ENCODE peak calls at places on chromosomes 11 and 22, in eight cellular contexts. One of them, this sample, is unnamed.

GRCh38 chr11:19079643-19080440 is 19.3 kb upstream of the MRGPRX2 start:
- DNase-seq in astrocyte of the spinal cord: peak
- DNase-seq in retinal pigment epithelial cell: no peak
- DNase-seq in B cell: no peak
- DNase-seq in colonic mucosa: peak
- DNase-seq in endothelial cell: no peak
- DNase-seq in progenitor cell of endocrine pancreas: no peak
- DNase-seq in CD14-positive monocyte: no peak
- DNase-seq in this sample: peak

GRCh38 chr22:27603823-27604190 is 197.7 kb downstream of the MN1 start:
- DNase-seq in CD14-positive monocyte: no peak
- DNase-seq in B cell: no peak
- DNase-seq in progenitor cell of endocrine pancreas: no peak
- DNase-seq in endothelial cell: no peak
- DNase-seq in astrocyte of the spinal cord: peak
- DNase-seq in retinal pigment epithelial cell: peak
- DNase-seq in colonic mucosa: no peak
- DNase-seq in this sample: no peak

GRCh38 chr11:107025673-107026072 is 7.4 kb upstream of the GUCY1A2 start:
- DNase-seq in endothelial cell: no peak
- DNase-seq in progenitor cell of endocrine pancreas: no peak
- DNase-seq in retinal pigment epithelial cell: no peak
- DNase-seq in colonic mucosa: no peak
- DNase-seq in B cell: no peak
- DNase-seq in astrocyte of the spinal cord: no peak
- DNase-seq in CD14-positive monocyte: no peak
- DNase-seq in this sample: no peak

GRCh38 chr11:20397281-20397680 is 9.8 kb downstream of the PRMT3 start:
- DNase-seq in colonic mucosa: no peak
- DNase-seq in astrocyte of the spinal cord: peak
- DNase-seq in B cell: no peak
- DNase-seq in CD14-positive monocyte: no peak
- DNase-seq in endothelial cell: peak
- DNase-seq in retinal pigment epithelial cell: no peak
- DNase-seq in progenitor cell of endocrine pancreas: no peak
- DNase-seq in this sample: peak

GRCh38 chr11:70470127-70470526 is 71.8 kb downstream of the CTTN start:
- DNase-seq in retinal pigment epithelial cell: no peak
- DNase-seq in CD14-positive monocyte: no peak
- DNase-seq in colonic mucosa: no peak
- DNase-seq in progenitor cell of endocrine pancreas: no peak
- DNase-seq in B cell: no peak
- DNase-seq in astrocyte of the spinal cord: peak
- DNase-seq in endothelial cell: no peak
- DNase-seq in this sample: no peak

GRCh38 chr11:59197990-59198389 is 14.7 kb downstream of the MPEG1 start:
- DNase-seq in B cell: no peak
- DNase-seq in retinal pigment epithelial cell: peak
- DNase-seq in astrocyte of the spinal cord: peak
- DNase-seq in endothelial cell: no peak
- DNase-seq in colonic mucosa: no peak
- DNase-seq in progenitor cell of endocrine pancreas: no peak
- DNase-seq in CD14-positive monocyte: no peak
- DNase-seq in this sample: peak

GRCh38 chr11:65900125-65900898 is at the start of gene FOSL1:
- DNase-seq in retinal pigment epithelial cell: peak
- DNase-seq in progenitor cell of endocrine pancreas: peak
- DNase-seq in astrocyte of the spinal cord: peak
- DNase-seq in colonic mucosa: peak
- DNase-seq in B cell: peak
- DNase-seq in CD14-positive monocyte: peak
- DNase-seq in endothelial cell: peak
- DNase-seq in this sample: peak

GRCh38 chr11:34594603-34595002 is 26.3 kb upstream of the EHF start:
- DNase-seq in colonic mucosa: no peak
- DNase-seq in B cell: no peak
- DNase-seq in astrocyte of the spinal cord: no peak
- DNase-seq in endothelial cell: no peak
- DNase-seq in retinal pigment epithelial cell: no peak
- DNase-seq in CD14-positive monocyte: no peak
- DNase-seq in progenitor cell of endocrine pancreas: no peak
- DNase-seq in this sample: no peak

GRCh38 chr11:2898366-2899079 is 12.9 kb upstream of the CDKN1C start:
- DNase-seq in B cell: no peak
- DNase-seq in colonic mucosa: peak
- DNase-seq in astrocyte of the spinal cord: peak
- DNase-seq in progenitor cell of endocrine pancreas: no peak
- DNase-seq in endothelial cell: no peak
- DNase-seq in CD14-positive monocyte: peak
- DNase-seq in retinal pigment epithelial cell: peak
- DNase-seq in this sample: peak

GRCh38 chr22:44997060-44997459 is 12.7 kb downstream of the PHF21B start:
- DNase-seq in retinal pigment epithelial cell: no peak
- DNase-seq in colonic mucosa: no peak
- DNase-seq in CD14-positive monocyte: no peak
- DNase-seq in endothelial cell: no peak
- DNase-seq in B cell: no peak
- DNase-seq in astrocyte of the spinal cord: no peak
- DNase-seq in progenitor cell of endocrine pancreas: no peak
- DNase-seq in this sample: no peak

GRCh38 chr11:76769645-76770586 is 13.2 kb upstream of the TSKU start:
- DNase-seq in B cell: no peak
- DNase-seq in endothelial cell: no peak
- DNase-seq in colonic mucosa: peak
- DNase-seq in astrocyte of the spinal cord: no peak
- DNase-seq in CD14-positive monocyte: no peak
- DNase-seq in retinal pigment epithelial cell: peak
- DNase-seq in progenitor cell of endocrine pancreas: no peak
- DNase-seq in this sample: peak

GRCh38 chr22:35642305-35642741 is 5.9 kb upstream of the APOL6 start:
- DNase-seq in progenitor cell of endocrine pancreas: no peak
- DNase-seq in retinal pigment epithelial cell: no peak
- DNase-seq in astrocyte of the spinal cord: no peak
- DNase-seq in CD14-positive monocyte: no peak
- DNase-seq in colonic mucosa: peak
- DNase-seq in endothelial cell: no peak
- DNase-seq in B cell: no peak
- DNase-seq in this sample: peak

GRCh38 chr11:35142481-35143207 is 3.7 kb downstream of the CD44 start:
- DNase-seq in retinal pigment epithelial cell: no peak
- DNase-seq in endothelial cell: no peak
- DNase-seq in progenitor cell of endocrine pancreas: no peak
- DNase-seq in astrocyte of the spinal cord: no peak
- DNase-seq in CD14-positive monocyte: no peak
- DNase-seq in colonic mucosa: peak
- DNase-seq in B cell: no peak
- DNase-seq in this sample: peak

GRCh38 chr11:73716153-73717056 is 44.5 kb downstream of the RAB6A start:
- DNase-seq in retinal pigment epithelial cell: no peak
- DNase-seq in B cell: no peak
- DNase-seq in progenitor cell of endocrine pancreas: no peak
- DNase-seq in astrocyte of the spinal cord: no peak
- DNase-seq in colonic mucosa: no peak
- DNase-seq in CD14-positive monocyte: no peak
- DNase-seq in endothelial cell: no peak
- DNase-seq in this sample: no peak

GRCh38 chr22:48268293-48268692 is 1505.8 kb downstream of the TBC1D22A start:
- DNase-seq in astrocyte of the spinal cord: no peak
- DNase-seq in colonic mucosa: peak
- DNase-seq in retinal pigment epithelial cell: no peak
- DNase-seq in endothelial cell: no peak
- DNase-seq in CD14-positive monocyte: no peak
- DNase-seq in progenitor cell of endocrine pancreas: no peak
- DNase-seq in B cell: no peak
- DNase-seq in this sample: no peak
- TF ChIP-seq CTCF in astrocyte of the spinal cord: no peak
- TF ChIP-seq CTCF in colonic mucosa: no peak
- TF ChIP-seq CTCF in retinal pigment epithelial cell: no peak
- TF ChIP-seq CTCF in endothelial cell: no peak
- TF ChIP-seq CTCF in CD14-positive monocyte: no peak
- TF ChIP-seq CTCF in progenitor cell of endocrine pancreas: no peak
- TF ChIP-seq CTCF in B cell: no peak
- TF ChIP-seq CTCF in this sample: no peak

DNA sequence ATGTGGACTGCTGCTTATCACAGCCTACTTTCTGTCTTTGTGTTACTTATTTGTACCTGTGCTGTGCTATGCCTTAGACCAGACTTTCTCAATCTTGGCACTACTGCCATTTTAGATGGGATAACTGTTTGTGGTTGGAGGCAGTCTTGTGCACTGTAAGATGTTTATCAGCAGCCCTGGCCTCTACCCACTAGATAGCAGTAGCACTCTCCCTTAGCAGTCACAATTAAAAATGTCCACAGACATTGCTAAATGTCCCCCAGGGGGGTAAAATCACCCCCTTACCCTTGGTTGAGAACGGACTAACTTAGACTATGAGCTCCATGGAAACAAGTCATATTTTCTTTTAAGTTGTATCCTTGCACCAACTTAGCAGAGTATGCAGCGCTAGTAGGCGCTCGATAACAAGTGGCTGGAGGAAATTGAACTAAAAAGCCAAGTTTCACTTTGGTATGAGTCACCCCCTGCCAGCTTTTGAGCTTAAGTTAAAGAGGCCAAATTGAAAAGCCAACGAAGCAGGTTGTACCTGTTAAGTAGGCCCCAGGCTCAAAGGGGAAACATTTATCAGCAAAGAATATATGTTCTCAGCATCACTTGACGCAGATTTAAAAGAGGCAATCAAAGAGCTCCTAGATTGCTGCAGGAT is 304.8 kb upstream of the SORL1-AS1 start:
- DNase-seq in retinal pigment epithelial cell: peak
- DNase-seq in endothelial cell: no peak
- DNase-seq in astrocyte of the spinal cord: peak
- DNase-seq in CD14-positive monocyte: no peak
- DNase-seq in B cell: no peak
- DNase-seq in progenitor cell of endocrine pancreas: no peak
- DNase-seq in colonic mucosa: no peak
- DNase-seq in this sample: no peak
- TF ChIP-seq CTCF in retinal pigment epithelial cell: peak
- TF ChIP-seq CTCF in endothelial cell: no peak
- TF ChIP-seq CTCF in astrocyte of the spinal cord: no peak
- TF ChIP-seq CTCF in CD14-positive monocyte: no peak
- TF ChIP-seq CTCF in B cell: no peak
- TF ChIP-seq CTCF in progenitor cell of endocrine pancreas: no peak
- TF ChIP-seq CTCF in colonic mucosa: no peak
- TF ChIP-seq CTCF in this sample: no peak

GRCh38 chr11:119706029-119706428 is 23.0 kb downstream of the NECTIN1 start:
- DNase-seq in progenitor cell of endocrine pancreas: no peak
- DNase-seq in endothelial cell: no peak
- DNase-seq in retinal pigment epithelial cell: no peak
- DNase-seq in B cell: no peak
- DNase-seq in CD14-positive monocyte: no peak
- DNase-seq in astrocyte of the spinal cord: no peak
- DNase-seq in colonic mucosa: no peak
- DNase-seq in this sample: no peak

GRCh38 chr11:119709171-119709570 is 19.8 kb downstream of the NECTIN1 start:
- DNase-seq in astrocyte of the spinal cord: no peak
- DNase-seq in CD14-positive monocyte: no peak
- DNase-seq in retinal pigment epithelial cell: no peak
- DNase-seq in colonic mucosa: no peak
- DNase-seq in B cell: no peak
- DNase-seq in progenitor cell of endocrine pancreas: no peak
- DNase-seq in endothelial cell: no peak
- DNase-seq in this sample: no peak

GRCh38 chr11:119705362-119705761 is 23.6 kb downstream of the NECTIN1 start:
- DNase-seq in progenitor cell of endocrine pancreas: no peak
- DNase-seq in CD14-positive monocyte: no peak
- DNase-seq in colonic mucosa: no peak
- DNase-seq in astrocyte of the spinal cord: no peak
- DNase-seq in B cell: no peak
- DNase-seq in retinal pigment epithelial cell: no peak
- DNase-seq in endothelial cell: no peak
- DNase-seq in this sample: no peak

GRCh38 chr11:119704849-119705248 is 24.2 kb downstream of the NECTIN1 start:
- DNase-seq in endothelial cell: no peak
- DNase-seq in retinal pigment epithelial cell: no peak
- DNase-seq in CD14-positive monocyte: no peak
- DNase-seq in B cell: no peak
- DNase-seq in astrocyte of the spinal cord: no peak
- DNase-seq in progenitor cell of endocrine pancreas: no peak
- DNase-seq in colonic mucosa: no peak
- DNase-seq in this sample: no peak

GRCh38 chr11:119706887-119707286 is 22.1 kb downstream of the NECTIN1 start:
- DNase-seq in progenitor cell of endocrine pancreas: no peak
- DNase-seq in B cell: no peak
- DNase-seq in retinal pigment epithelial cell: no peak
- DNase-seq in CD14-positive monocyte: no peak
- DNase-seq in astrocyte of the spinal cord: no peak
- DNase-seq in endothelial cell: peak
- DNase-seq in colonic mucosa: no peak
- DNase-seq in this sample: no peak
- TF ChIP-seq CTCF in progenitor cell of endocrine pancreas: peak
- TF ChIP-seq CTCF in B cell: no peak
- TF ChIP-seq CTCF in retinal pigment epithelial cell: peak
- TF ChIP-seq CTCF in CD14-positive monocyte: peak
- TF ChIP-seq CTCF in astrocyte of the spinal cord: peak
- TF ChIP-seq CTCF in endothelial cell: no peak
- TF ChIP-seq CTCF in colonic mucosa: no peak
- TF ChIP-seq CTCF in this sample: peak

GRCh38 chr11:117618273-117618672 is 178.7 kb downstream of the DSCAML1 start:
- DNase-seq in CD14-positive monocyte: no peak
- DNase-seq in progenitor cell of endocrine pancreas: no peak
- DNase-seq in colonic mucosa: no peak
- DNase-seq in retinal pigment epithelial cell: no peak
- DNase-seq in astrocyte of the spinal cord: no peak
- DNase-seq in B cell: no peak
- DNase-seq in endothelial cell: no peak
- DNase-seq in this sample: no peak

GRCh38 chr11:117620659-117621058 is 176.4 kb downstream of the DSCAML1 start:
- DNase-seq in astrocyte of the spinal cord: no peak
- DNase-seq in CD14-positive monocyte: peak
- DNase-seq in endothelial cell: no peak
- DNase-seq in retinal pigment epithelial cell: no peak
- DNase-seq in B cell: no peak
- DNase-seq in colonic mucosa: no peak
- DNase-seq in progenitor cell of endocrine pancreas: no peak
- DNase-seq in this sample: no peak

GRCh38 chr11:117620131-117620530 is 176.9 kb downstream of the DSCAML1 start:
- DNase-seq in retinal pigment epithelial cell: no peak
- DNase-seq in astrocyte of the spinal cord: no peak
- DNase-seq in progenitor cell of endocrine pancreas: no peak
- DNase-seq in CD14-positive monocyte: no peak
- DNase-seq in colonic mucosa: no peak
- DNase-seq in endothelial cell: no peak
- DNase-seq in B cell: no peak
- DNase-seq in this sample: no peak

GRCh38 chr11:117616979-117617378 is 180.0 kb downstream of the DSCAML1 start:
- DNase-seq in progenitor cell of endocrine pancreas: no peak
- DNase-seq in colonic mucosa: no peak
- DNase-seq in retinal pigment epithelial cell: no peak
- DNase-seq in astrocyte of the spinal cord: no peak
- DNase-seq in CD14-positive monocyte: no peak
- DNase-seq in B cell: no peak
- DNase-seq in endothelial cell: no peak
- DNase-seq in this sample: no peak

DNA sequence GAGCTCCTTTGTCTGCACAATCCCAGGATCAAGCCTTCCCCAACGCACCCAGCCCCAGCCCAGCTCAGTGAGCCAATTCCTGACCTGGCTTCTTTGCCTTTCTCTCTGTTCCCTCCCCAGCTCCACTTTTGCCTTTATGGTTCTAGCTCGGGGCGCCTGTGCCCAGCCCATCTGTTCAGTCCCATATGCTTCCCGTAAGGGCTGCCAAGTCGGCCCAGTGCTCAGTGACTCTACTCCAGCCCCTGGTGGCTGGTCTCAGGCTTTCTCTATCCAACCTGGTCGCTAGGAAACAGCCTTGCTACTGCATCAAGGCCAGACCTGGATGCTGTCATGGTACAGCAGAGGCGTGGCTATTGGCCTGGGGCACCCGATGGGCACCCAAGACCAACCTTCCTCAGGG is 178.1 kb downstream of the DSCAML1 start:
- DNase-seq in endothelial cell: peak
- DNase-seq in retinal pigment epithelial cell: no peak
- DNase-seq in colonic mucosa: no peak
- DNase-seq in CD14-positive monocyte: no peak
- DNase-seq in astrocyte of the spinal cord: no peak
- DNase-seq in progenitor cell of endocrine pancreas: no peak
- DNase-seq in B cell: no peak
- DNase-seq in this sample: no peak
- TF ChIP-seq CTCF in endothelial cell: peak
- TF ChIP-seq CTCF in retinal pigment epithelial cell: no peak
- TF ChIP-seq CTCF in colonic mucosa: no peak
- TF ChIP-seq CTCF in CD14-positive monocyte: no peak
- TF ChIP-seq CTCF in astrocyte of the spinal cord: no peak
- TF ChIP-seq CTCF in progenitor cell of endocrine pancreas: peak
- TF ChIP-seq CTCF in B cell: no peak
- TF ChIP-seq CTCF in this sample: no peak